ENCODE peak calls at places on chromosomes 3 and 15, in eight cellular contexts. F is tibial artery, B is germinal center, H is cardiac fibroblast, X is iPS-NIHi11, P is left colon, G is AG09309, D is activated T-cell treated with anti-CD3 and anti-CD28 coated beads for 1 hour. M is an unnamed sample.

GRCh38 chr15:67884514-67885225 is 44.8 kb upstream of the RNU6-1 start:
- DNase-seq in D (peak; percentile 44), P (peak; percentile 94), F (peak; percentile 92), X (peak; percentile 87), B (peak; percentile 59), G (peak; percentile 2), H (peak; percentile 90), M (peak; percentile 67)

GRCh38 chr15:48748535-48748934 is 62.3 kb downstream of the CEP152 start:
- DNase-seq in X (no peak), D (no peak), F (no peak), P (no peak), B (no peak), H (peak; percentile 33), G (no peak), M (no peak)

GRCh38 chr3:122843604-122844003 is 48.7 kb downstream of the SLC49A4 start:
- DNase-seq in X (no peak), P (no peak), F (no peak), G (no peak), B (no peak), D (no peak), H (no peak), M (no peak)

GRCh38 chr3:16113704-16114103 is 60.8 kb upstream of the GALNT15 start:
- DNase-seq in H (peak; percentile 34), G (peak; percentile 67), X (no peak), B (no peak), D (no peak), F (no peak), P (no peak), M (no peak)

GRCh38 chr15:90956551-90957104 is 1.9 kb downstream of the RCCD1 start:
- DNase-seq in D (peak; percentile 54), F (peak; percentile 86), P (peak; percentile 83), X (peak; percentile 95), G (no peak), H (peak; percentile 84), B (peak; percentile 91), M (peak; percentile 64)

GRCh38 chr3:4977889-4978258 is 1.4 kb upstream of the BHLHE40 start:
- DNase-seq in G (no peak), P (no peak), D (peak; percentile 29), B (no peak), F (no peak), H (no peak), X (no peak), M (peak; percentile 56)

GRCh38 chr15:66798426-66799061 is 96.5 kb downstream of the SMAD6 start:
- DNase-seq in H (peak; percentile 34), B (no peak), F (peak; percentile 39), X (no peak), P (no peak), D (no peak), G (peak; percentile 35), M (no peak)

GRCh38 chr3:131840151-131840797 is 194.5 kb downstream of the CPNE4 start:
- DNase-seq in P (no peak), X (no peak), D (no peak), F (no peak), B (no peak), G (no peak), H (no peak), M (no peak)

GRCh38 chr3:157238527-157238926 is 78.6 kb upstream of the CCNL1 start:
- DNase-seq in X (no peak), P (no peak), G (no peak), D (no peak), B (no peak), F (no peak), H (no peak), M (no peak)

GRCh38 chr3:190385835-190386688 is 1.9 kb upstream of the CLDN16 start:
- DNase-seq in B (no peak), H (peak; percentile 90), X (no peak), F (no peak), P (no peak), G (peak; percentile 90), D (no peak), M (no peak)

GRCh38 chr3:189871384-189871783 is 240.2 kb downstream of the TP63 start:
- DNase-seq in D (no peak), P (no peak), H (no peak), X (no peak), B (no peak), G (no peak), F (no peak), M (no peak)

GRCh38 chr3:116492379-116492778 is 47.1 kb upstream of the LSAMP start:
- DNase-seq in D (no peak), F (no peak), P (no peak), B (no peak), H (no peak), X (no peak), G (no peak), M (no peak)

GRCh38 chr3:195012100-195012499 is 258.9 kb downstream of the XXYLT1 start:
- DNase-seq in F (peak; percentile 25), G (no peak), H (no peak), B (no peak), X (no peak), P (no peak), D (no peak), M (no peak)

GRCh38 chr3:153275514-153275913 is 113.5 kb downstream of the RAP2B start:
- DNase-seq in B (no peak), X (no peak), F (no peak), P (no peak), D (no peak), H (no peak), G (no peak), M (no peak)

GRCh38 chr3:29582310-29582709 is 301.4 kb downstream of the RBMS3 start:
- DNase-seq in H (no peak), D (no peak), P (no peak), X (no peak), G (no peak), B (no peak), F (no peak), M (no peak)

GRCh38 chr3:49377483-49377882 is 19.3 kb upstream of the GPX1 start:
- DNase-seq in H (peak; percentile 35), B (no peak), G (no peak), F (no peak), D (no peak), P (no peak), X (no peak), M (peak; percentile 28)

GRCh38 chr3:128620268-128620691 is 30.3 kb downstream of the RPN1 start:
- DNase-seq in D (no peak), H (no peak), P (no peak), F (no peak), X (no peak), G (no peak), B (no peak), M (no peak)

GRCh38 chr3:14539384-14540208 is 546 bp downstream of the GRIP2 start:
- DNase-seq in G (no peak), D (no peak), X (no peak), P (no peak), F (no peak), B (no peak), H (no peak), M (no peak)

GRCh38 chr3:145739926-145740325 is 421.1 kb downstream of the PLOD2 start:
- DNase-seq in X (no peak), G (no peak), P (no peak), D (no peak), H (no peak), F (no peak), B (no peak), M (no peak)

GRCh38 chr3:42713747-42714146 is 11.1 kb upstream of the HHATL start:
- DNase-seq in G (no peak), P (no peak), B (no peak), X (no peak), F (no peak), H (no peak), D (no peak), M (no peak)

M was measured in naive thymus-derived CD8-positive, alpha-beta T cell.